ENCODE peak calls at places on chromosome 4, in five cellular contexts. One of them, this sample, is unnamed.
A peak's percentile ranks its signal among the peaks of the same experiment; 100 is the strongest.

GRCh38 chr4:56804551-56804950 is 16.9 kb downstream of the SPINK2 start:
- DNase-seq in suprapubic skin: no peak
- DNase-seq in ovary: no peak
- DNase-seq in fibroblast of mammary gland: peak; percentile 40
- DNase-seq in CD8-positive, alpha-beta T cell: no peak
- DNase-seq in this sample: no peak

GRCh38 chr4:110628321-110629213 is 5.7 kb upstream of the PITX2 start:
- DNase-seq in suprapubic skin: no peak
- DNase-seq in ovary: no peak
- DNase-seq in CD8-positive, alpha-beta T cell: no peak
- DNase-seq in fibroblast of mammary gland: no peak
- DNase-seq in this sample: no peak

GRCh38 chr4:185109736-185110135 is 33.3 kb upstream of the SLC25A4 start:
- DNase-seq in CD8-positive, alpha-beta T cell: no peak
- DNase-seq in ovary: no peak
- DNase-seq in fibroblast of mammary gland: no peak
- DNase-seq in suprapubic skin: no peak
- DNase-seq in this sample: no peak

GRCh38 chr4:147782087-147782781 is 50.3 kb downstream of the ARHGAP10 start:
- DNase-seq in CD8-positive, alpha-beta T cell: no peak
- DNase-seq in fibroblast of mammary gland: peak; percentile 51
- DNase-seq in ovary: no peak
- DNase-seq in suprapubic skin: no peak
- DNase-seq in this sample: no peak

GRCh38 chr4:66575024-66575696 is 904.9 kb upstream of the EPHA5 start:
- DNase-seq in suprapubic skin: no peak
- DNase-seq in ovary: no peak
- DNase-seq in fibroblast of mammary gland: peak; percentile 73
- DNase-seq in CD8-positive, alpha-beta T cell: no peak
- DNase-seq in this sample: no peak

GRCh38 chr4:88286897-88287296 is 2.5 kb upstream of the PPM1K start:
- DNase-seq in fibroblast of mammary gland: no peak
- DNase-seq in CD8-positive, alpha-beta T cell: no peak
- DNase-seq in suprapubic skin: no peak
- DNase-seq in ovary: no peak
- DNase-seq in this sample: no peak

GRCh38 chr4:60865238-60865637 is 334.9 kb upstream of the ADGRL3 start:
- DNase-seq in fibroblast of mammary gland: no peak
- DNase-seq in ovary: no peak
- DNase-seq in CD8-positive, alpha-beta T cell: no peak
- DNase-seq in suprapubic skin: no peak
- DNase-seq in this sample: no peak

GRCh38 chr4:123696712-123697111 is 300.1 kb downstream of the SPRY1 start:
- DNase-seq in fibroblast of mammary gland: no peak
- DNase-seq in suprapubic skin: no peak
- DNase-seq in CD8-positive, alpha-beta T cell: no peak
- DNase-seq in ovary: no peak
- DNase-seq in this sample: no peak

GRCh38 chr4:184415071-184415470 is 59.3 kb downstream of the IRF2 start:
- DNase-seq in ovary: no peak
- DNase-seq in fibroblast of mammary gland: no peak
- DNase-seq in suprapubic skin: no peak
- DNase-seq in CD8-positive, alpha-beta T cell: no peak
- DNase-seq in this sample: no peak

GRCh38 chr4:56990109-56990508 is 11.4 kb downstream of the POLR2B start:
- DNase-seq in ovary: no peak
- DNase-seq in CD8-positive, alpha-beta T cell: no peak
- DNase-seq in fibroblast of mammary gland: peak; percentile 67
- DNase-seq in suprapubic skin: no peak
- DNase-seq in this sample: no peak

GRCh38 chr4:87141428-87141827 is 79.0 kb downstream of the KLHL8 start:
- DNase-seq in suprapubic skin: no peak
- DNase-seq in ovary: no peak
- DNase-seq in CD8-positive, alpha-beta T cell: no peak
- DNase-seq in fibroblast of mammary gland: no peak
- DNase-seq in this sample: no peak

GRCh38 chr4:138178566-138178965 is 63.6 kb downstream of the SLC7A11 start:
- DNase-seq in ovary: no peak
- DNase-seq in CD8-positive, alpha-beta T cell: no peak
- DNase-seq in fibroblast of mammary gland: peak; percentile 42
- DNase-seq in suprapubic skin: no peak
- DNase-seq in this sample: no peak

GRCh38 chr4:5708829-5709680 is 696 bp upstream of the EVC2 start:
- DNase-seq in suprapubic skin: no peak
- DNase-seq in fibroblast of mammary gland: no peak
- DNase-seq in CD8-positive, alpha-beta T cell: no peak
- DNase-seq in ovary: peak; percentile 59
- DNase-seq in this sample: no peak

GRCh38 chr4:92047209-92047877 is 256.4 kb upstream of the GRID2 start:
- DNase-seq in CD8-positive, alpha-beta T cell: no peak
- DNase-seq in fibroblast of mammary gland: no peak
- DNase-seq in suprapubic skin: no peak
- DNase-seq in ovary: no peak
- DNase-seq in this sample: no peak

GRCh38 chr4:16269742-16270522 is 43.7 kb upstream of the TAPT1 start:
- DNase-seq in fibroblast of mammary gland: peak; percentile 97
- DNase-seq in suprapubic skin: no peak
- DNase-seq in ovary: no peak
- DNase-seq in CD8-positive, alpha-beta T cell: no peak
- DNase-seq in this sample: no peak

GRCh38 chr4:56200275-56200674 is 187.0 kb downstream of the AASDH start:
- DNase-seq in fibroblast of mammary gland: no peak
- DNase-seq in CD8-positive, alpha-beta T cell: no peak
- DNase-seq in suprapubic skin: no peak
- DNase-seq in ovary: no peak
- DNase-seq in this sample: no peak

GRCh38 chr4:19051751-19052296 is 1030.3 kb upstream of the LCORL start:
- DNase-seq in CD8-positive, alpha-beta T cell: no peak
- DNase-seq in fibroblast of mammary gland: no peak
- DNase-seq in suprapubic skin: no peak
- DNase-seq in ovary: no peak
- DNase-seq in this sample: no peak

GRCh38 chr4:151484396-151485102 is 75.6 kb downstream of the FHIP1A start:
- DNase-seq in fibroblast of mammary gland: peak; percentile 81
- DNase-seq in CD8-positive, alpha-beta T cell: no peak
- DNase-seq in ovary: no peak
- DNase-seq in suprapubic skin: no peak
- DNase-seq in this sample: no peak

GRCh38 chr4:170138580-170139194 is 48.9 kb upstream of the AADAT start:
- DNase-seq in ovary: peak; percentile 74
- DNase-seq in fibroblast of mammary gland: peak; percentile 81
- DNase-seq in suprapubic skin: peak; percentile 75
- DNase-seq in CD8-positive, alpha-beta T cell: peak; percentile 63
- DNase-seq in this sample: peak; percentile 56

GRCh38 chr4:90357117-90357710 is 230.0 kb downstream of the CCSER1 start:
- DNase-seq in suprapubic skin: no peak
- DNase-seq in ovary: no peak
- DNase-seq in CD8-positive, alpha-beta T cell: no peak
- DNase-seq in fibroblast of mammary gland: peak; percentile 82
- DNase-seq in this sample: no peak

GRCh38 chr4:122003335-122003734 is 51.5 kb upstream of the TRPC3 start:
- DNase-seq in CD8-positive, alpha-beta T cell: peak; percentile 7
- DNase-seq in suprapubic skin: no peak
- DNase-seq in ovary: no peak
- DNase-seq in fibroblast of mammary gland: peak; percentile 52
- DNase-seq in this sample: no peak
- TF ChIP-seq CTCF in CD8-positive, alpha-beta T cell: no peak
- TF ChIP-seq CTCF in suprapubic skin: peak; percentile 20
- TF ChIP-seq CTCF in ovary: no peak
- TF ChIP-seq CTCF in fibroblast of mammary gland: peak; percentile 54
- TF ChIP-seq CTCF in this sample: peak; percentile 54

DNA sequence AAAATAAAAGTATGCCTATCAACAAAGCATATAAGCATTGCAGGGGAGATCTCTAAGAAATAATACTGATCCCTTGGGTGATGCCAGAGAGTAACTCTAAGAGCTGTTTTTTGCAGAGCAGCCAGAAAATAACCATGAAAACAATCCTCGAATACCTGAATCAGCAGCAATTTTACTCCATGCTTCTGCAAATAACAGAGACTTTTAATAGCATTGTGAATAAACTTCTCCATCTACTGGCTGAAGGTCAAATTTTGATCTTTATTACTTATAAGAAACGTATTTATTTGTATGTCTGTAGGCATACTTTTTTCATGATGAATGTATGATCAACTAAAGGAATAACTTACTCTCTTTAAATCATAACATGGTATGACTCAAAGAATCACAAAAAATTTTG is 334.5 kb downstream of the GALNTL6 start:
- DNase-seq in ovary: no peak
- DNase-seq in fibroblast of mammary gland: peak; percentile 12
- DNase-seq in suprapubic skin: no peak
- DNase-seq in CD8-positive, alpha-beta T cell: no peak
- DNase-seq in this sample: no peak
- TF ChIP-seq CTCF in ovary: no peak
- TF ChIP-seq CTCF in fibroblast of mammary gland: no peak
- TF ChIP-seq CTCF in suprapubic skin: no peak
- TF ChIP-seq CTCF in CD8-positive, alpha-beta T cell: no peak
- TF ChIP-seq CTCF in this sample: no peak

DNA sequence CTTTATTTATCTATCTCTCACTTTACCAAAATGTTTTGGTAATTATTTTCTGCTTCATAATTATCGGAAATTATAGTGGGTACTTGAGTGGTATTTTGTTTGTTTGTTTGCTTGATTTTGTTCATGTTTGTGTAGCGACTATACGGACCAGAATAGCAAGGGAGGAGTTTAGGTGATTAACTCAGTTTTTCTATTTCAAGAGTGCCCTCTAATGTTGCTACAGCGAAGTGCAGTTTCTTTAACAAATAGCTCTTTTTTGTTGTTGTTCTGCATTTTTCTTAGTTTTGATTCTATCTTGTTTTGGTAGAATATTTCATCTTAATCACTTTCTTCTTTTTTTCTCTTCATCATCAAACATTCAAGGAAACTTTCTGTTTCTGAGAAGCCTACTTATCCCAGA is 40.8 kb upstream of the QRFPR start:
- DNase-seq in ovary: no peak
- DNase-seq in fibroblast of mammary gland: peak; percentile 12
- DNase-seq in suprapubic skin: no peak
- DNase-seq in CD8-positive, alpha-beta T cell: no peak
- DNase-seq in this sample: no peak
- TF ChIP-seq CTCF in ovary: no peak
- TF ChIP-seq CTCF in fibroblast of mammary gland: peak; percentile 43
- TF ChIP-seq CTCF in suprapubic skin: no peak
- TF ChIP-seq CTCF in CD8-positive, alpha-beta T cell: no peak
- TF ChIP-seq CTCF in this sample: peak; percentile 37

GRCh38 chr4:7939377-7940108 is at the start of gene AFAP1:
- DNase-seq in CD8-positive, alpha-beta T cell: peak; percentile 87
- DNase-seq in fibroblast of mammary gland: peak; percentile 62
- DNase-seq in ovary: peak; percentile 94
- DNase-seq in suprapubic skin: peak; percentile 89
- DNase-seq in this sample: peak; percentile 90
- TF ChIP-seq CTCF in CD8-positive, alpha-beta T cell: no peak
- TF ChIP-seq CTCF in fibroblast of mammary gland: no peak
- TF ChIP-seq CTCF in ovary: no peak
- TF ChIP-seq CTCF in suprapubic skin: no peak
- TF ChIP-seq CTCF in this sample: no peak

DNA sequence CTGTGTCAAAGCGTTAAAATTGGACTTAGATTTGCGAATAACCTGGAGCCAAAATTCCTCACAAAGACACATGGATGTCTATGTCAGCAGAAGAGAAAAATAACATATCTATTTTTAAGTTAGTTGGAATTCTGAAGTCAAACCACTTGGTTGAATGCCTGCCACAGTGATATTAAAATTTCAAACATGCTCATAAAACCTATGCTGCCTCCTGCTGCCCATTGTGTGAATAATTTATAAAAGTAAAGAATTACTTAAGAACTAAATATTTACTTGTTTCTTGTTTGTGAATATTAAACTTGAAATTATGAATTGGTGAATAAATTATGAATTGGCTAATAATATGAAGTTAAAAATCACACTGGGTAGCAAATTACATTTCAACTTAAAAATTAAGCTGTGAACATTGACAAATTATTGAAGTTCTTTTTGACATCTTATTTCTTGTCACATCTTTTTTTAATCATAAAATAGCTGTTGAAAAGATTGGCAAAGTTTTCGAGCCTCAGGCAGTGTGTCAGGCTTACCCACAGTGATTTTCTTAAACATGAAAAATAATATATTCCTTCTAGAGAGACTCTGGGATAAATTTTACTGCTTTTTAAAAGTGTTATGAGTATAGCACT is 35.4 kb downstream of the FABP2 start:
- DNase-seq in fibroblast of mammary gland: peak; percentile 83
- DNase-seq in suprapubic skin: no peak
- DNase-seq in ovary: no peak
- DNase-seq in CD8-positive, alpha-beta T cell: peak; percentile 34
- DNase-seq in this sample: no peak
- TF ChIP-seq CTCF in fibroblast of mammary gland: peak; percentile 53
- TF ChIP-seq CTCF in suprapubic skin: peak; percentile 34
- TF ChIP-seq CTCF in ovary: peak; percentile 85
- TF ChIP-seq CTCF in CD8-positive, alpha-beta T cell: peak; percentile 81
- TF ChIP-seq CTCF in this sample: peak; percentile 68